ENCODE peak calls at places on chromosomes 3 and 15, in four cellular contexts. F is IMR-90, Y is mammary epithelial cell, G is PC-9. R is an unnamed sample. For H3K36me3, the result is how much of the 10 kb centered on the place peaks cover.

GRCh38 chr3:134222835-134223234 is 27.8 kb downstream of the RYK start:
- DNase-seq in G (no peak), F (no peak), Y (no peak), R (no peak)

GRCh38 chr15:56734013-56734625 is 810 bp upstream of the ZNF280D start:
- DNase-seq in Y (peak), F (no peak), G (peak), R (no peak)

GRCh38 chr3:39208463-39209055 is 16.2 kb upstream of the XIRP1 start:
- DNase-seq in G (no peak), F (peak), Y (peak), R (peak)

GRCh38 chr15:80817901-80818300 is 38.7 kb downstream of the CEMIP start:
- DNase-seq in G (no peak), F (no peak), Y (no peak), R (no peak)

GRCh38 chr3:19967812-19968211 is 20.9 kb downstream of the RAB5A start:
- DNase-seq in G (no peak), Y (no peak), F (no peak), R (peak)

GRCh38 chr3:58480309-58480708 is 11.6 kb upstream of the KCTD6 start:
- DNase-seq in F (no peak), Y (no peak), G (no peak), R (no peak)

GRCh38 chr3:188635258-188636038 is 481.5 kb downstream of the LPP start:
- DNase-seq in Y (no peak), G (peak), F (peak), R (peak)

GRCh38 chr15:96117275-96117674 is 213.2 kb upstream of the NR2F2 start:
- DNase-seq in F (no peak), Y (no peak), G (no peak), R (no peak)

GRCh38 chr3:12588039-12588673 is 31.3 kb downstream of the MKRN2 start:
- DNase-seq in G (no peak), Y (peak), F (peak), R (peak)

GRCh38 chr3:12588674-12589054 is 31.8 kb downstream of the MKRN2 start:
- DNase-seq in F (no peak), Y (no peak), G (no peak), R (no peak)

GRCh38 chr3:12591997-12592715 is 35.3 kb downstream of the MKRN2 start:
- DNase-seq in F (no peak), Y (no peak), G (no peak), R (no peak)

GRCh38 chr3:12590096-12590495 is 33.2 kb downstream of the MKRN2 start:
- DNase-seq in Y (no peak), G (no peak), F (no peak), R (no peak)

GRCh38 chr3:12591456-12591855 is 34.6 kb downstream of the MKRN2 start:
- DNase-seq in F (no peak), G (no peak), Y (no peak), R (no peak)
- H3K36me3 ChIP-seq in F (half or more), G (under half), Y (under half), R (half or more)

GRCh38 chr3:177287231-177287630 is 89.9 kb upstream of the TBL1XR1 start:
- DNase-seq in F (no peak), G (no peak), Y (no peak), R (no peak)

GRCh38 chr3:177282028-177282655 is 84.9 kb upstream of the TBL1XR1 start:
- DNase-seq in G (no peak), F (no peak), Y (no peak), R (no peak)

GRCh38 chr3:177283983-177284382 is 86.7 kb upstream of the TBL1XR1 start:
- DNase-seq in Y (peak), F (no peak), G (no peak), R (no peak)

GRCh38 chr3:177284383-177284881 is 87.2 kb upstream of the TBL1XR1 start:
- DNase-seq in Y (no peak), F (peak), G (no peak), R (no peak)

GRCh38 chr3:177286034-177286433 is 88.8 kb upstream of the TBL1XR1 start:
- DNase-seq in Y (peak), G (peak), F (no peak), R (no peak)
- H3K4me2 ChIP-seq in Y (no peak), G (peak), F (no peak), R (no peak)

GRCh38 chr15:68543546-68544008 is 35.2 kb upstream of the CORO2B start:
- DNase-seq in Y (no peak), F (no peak), G (no peak), R (peak)
- H3K36me3 ChIP-seq in Y (under half), F (under half), G (under half), R (under half)

GRCh38 chr3:184740509-184741258 is 28.8 kb upstream of the MAGEF1 start:
- DNase-seq in G (peak), Y (peak), F (peak), R (peak)

GRCh38 chr3:184737641-184738518 is 26.0 kb upstream of the MAGEF1 start:
- DNase-seq in F (peak), Y (peak), G (peak), R (peak)

GRCh38 chr3:184739594-184740505 is 28.0 kb upstream of the MAGEF1 start:
- DNase-seq in F (no peak), Y (no peak), G (no peak), R (no peak)

GRCh38 chr3:184738519-184738890 is 26.6 kb upstream of the MAGEF1 start:
- DNase-seq in G (no peak), Y (no peak), F (no peak), R (no peak)

DNA sequence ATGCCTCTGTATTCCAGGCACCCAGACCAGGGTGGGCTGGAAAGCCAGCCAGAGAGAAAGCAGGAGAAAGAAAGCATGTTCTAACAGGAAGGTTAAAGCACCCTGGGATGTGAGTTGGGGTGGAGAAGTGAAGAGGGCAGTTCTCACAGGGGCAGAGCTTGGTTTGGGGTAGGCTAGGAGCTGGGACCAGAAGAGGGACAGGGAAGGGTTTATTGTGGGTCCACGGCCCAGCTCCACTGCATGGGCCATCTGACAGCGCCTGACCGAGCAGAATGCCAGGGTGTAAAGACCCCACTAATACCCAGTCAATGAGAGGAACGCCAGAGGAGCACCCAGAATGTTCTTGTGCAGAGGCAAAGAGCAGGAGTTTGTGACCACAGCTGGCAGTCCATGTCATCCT is 27.1 kb upstream of the MAGEF1 start:
- DNase-seq in G (no peak), F (no peak), Y (no peak), R (no peak)
- H3K4me2 ChIP-seq in G (peak), F (no peak), Y (peak), R (no peak)